ENCODE peak calls at places on chromosomes 11 and 22, in nine cellular contexts. One of them, this sample, is unnamed.

GRCh38 chr22:32583074-32583677 is 108.6 kb downstream of the FBXO7 start:
- DNase-seq in GM23338: no peak
- DNase-seq in upper lobe of right lung: no peak
- DNase-seq in Panc1: no peak
- DNase-seq in heart right ventricle: no peak
- DNase-seq in heart left ventricle: no peak
- DNase-seq in HCT116: no peak
- DNase-seq in BE2C: no peak
- DNase-seq in cardiac muscle cell: no peak
- DNase-seq in this sample: no peak

GRCh38 chr22:42160830-42161696 is 30.5 kb upstream of the CYP2D6 start:
- DNase-seq in Panc1: no peak
- DNase-seq in GM23338: no peak
- DNase-seq in heart right ventricle: no peak
- DNase-seq in HCT116: peak; percentile 34
- DNase-seq in cardiac muscle cell: no peak
- DNase-seq in upper lobe of right lung: no peak
- DNase-seq in heart left ventricle: no peak
- DNase-seq in BE2C: no peak
- DNase-seq in this sample: no peak

GRCh38 chr11:83033972-83034672 is 37.6 kb downstream of the RAB30 start:
- DNase-seq in BE2C: peak; percentile 75
- DNase-seq in Panc1: no peak
- DNase-seq in heart left ventricle: no peak
- DNase-seq in HCT116: no peak
- DNase-seq in GM23338: peak; percentile 31
- DNase-seq in heart right ventricle: peak; percentile 24
- DNase-seq in upper lobe of right lung: no peak
- DNase-seq in cardiac muscle cell: peak; percentile 45
- DNase-seq in this sample: peak; percentile 71

GRCh38 chr11:68340784-68341556 is 28.6 kb downstream of the LRP5 start:
- DNase-seq in GM23338: no peak
- DNase-seq in heart left ventricle: no peak
- DNase-seq in BE2C: no peak
- DNase-seq in Panc1: no peak
- DNase-seq in HCT116: no peak
- DNase-seq in cardiac muscle cell: no peak
- DNase-seq in upper lobe of right lung: no peak
- DNase-seq in heart right ventricle: no peak
- DNase-seq in this sample: no peak

GRCh38 chr11:71284525-71285092 is 32.2 kb upstream of the SHANK2 start:
- DNase-seq in Panc1: no peak
- DNase-seq in cardiac muscle cell: no peak
- DNase-seq in HCT116: no peak
- DNase-seq in BE2C: peak; percentile 34
- DNase-seq in upper lobe of right lung: no peak
- DNase-seq in GM23338: no peak
- DNase-seq in heart right ventricle: no peak
- DNase-seq in heart left ventricle: no peak
- DNase-seq in this sample: no peak

GRCh38 chr22:38176170-38176741 is 5.4 kb downstream of the PLA2G6 start:
- DNase-seq in GM23338: no peak
- DNase-seq in HCT116: no peak
- DNase-seq in heart right ventricle: peak; percentile 80
- DNase-seq in Panc1: no peak
- DNase-seq in heart left ventricle: peak; percentile 84
- DNase-seq in upper lobe of right lung: peak; percentile 81
- DNase-seq in cardiac muscle cell: no peak
- DNase-seq in BE2C: peak; percentile 55
- DNase-seq in this sample: peak; percentile 79

GRCh38 chr11:19094859-19095258 is 22.1 kb upstream of the ZDHHC13 start:
- DNase-seq in upper lobe of right lung: no peak
- DNase-seq in heart left ventricle: no peak
- DNase-seq in heart right ventricle: no peak
- DNase-seq in HCT116: no peak
- DNase-seq in cardiac muscle cell: no peak
- DNase-seq in Panc1: no peak
- DNase-seq in BE2C: no peak
- DNase-seq in GM23338: no peak
- DNase-seq in this sample: no peak

GRCh38 chr11:124204008-124204407 is 20.9 kb downstream of the OR10D3 start:
- DNase-seq in heart left ventricle: no peak
- DNase-seq in heart right ventricle: no peak
- DNase-seq in cardiac muscle cell: no peak
- DNase-seq in Panc1: no peak
- DNase-seq in BE2C: no peak
- DNase-seq in HCT116: no peak
- DNase-seq in upper lobe of right lung: no peak
- DNase-seq in GM23338: peak; percentile 6
- DNase-seq in this sample: no peak

GRCh38 chr22:23219787-23220484 is 39.6 kb downstream of the BCR start:
- DNase-seq in cardiac muscle cell: no peak
- DNase-seq in heart right ventricle: no peak
- DNase-seq in upper lobe of right lung: peak; percentile 77
- DNase-seq in GM23338: no peak
- DNase-seq in Panc1: no peak
- DNase-seq in BE2C: peak; percentile 49
- DNase-seq in heart left ventricle: no peak
- DNase-seq in HCT116: no peak
- DNase-seq in this sample: peak; percentile 79

GRCh38 chr22:22803285-22803853 is 84.2 kb upstream of the IGLL5 start:
- DNase-seq in Panc1: no peak
- DNase-seq in GM23338: no peak
- DNase-seq in BE2C: no peak
- DNase-seq in heart left ventricle: no peak
- DNase-seq in HCT116: no peak
- DNase-seq in cardiac muscle cell: no peak
- DNase-seq in upper lobe of right lung: no peak
- DNase-seq in heart right ventricle: no peak
- DNase-seq in this sample: no peak

GRCh38 chr11:33000181-33000580 is 15.5 kb upstream of the DEPDC7 start:
- DNase-seq in HCT116: no peak
- DNase-seq in heart left ventricle: no peak
- DNase-seq in heart right ventricle: no peak
- DNase-seq in GM23338: no peak
- DNase-seq in cardiac muscle cell: no peak
- DNase-seq in upper lobe of right lung: no peak
- DNase-seq in BE2C: no peak
- DNase-seq in Panc1: no peak
- DNase-seq in this sample: no peak

GRCh38 chr11:19978668-19979518 is 181.4 kb downstream of the DBX1 start:
- DNase-seq in HCT116: peak; percentile 65
- DNase-seq in Panc1: peak; percentile 59
- DNase-seq in heart right ventricle: no peak
- DNase-seq in GM23338: no peak
- DNase-seq in cardiac muscle cell: no peak
- DNase-seq in BE2C: no peak
- DNase-seq in upper lobe of right lung: peak; percentile 68
- DNase-seq in heart left ventricle: no peak
- DNase-seq in this sample: no peak

GRCh38 chr11:50098186-50098725 is 65.6 kb downstream of the OR4C45 start:
- DNase-seq in upper lobe of right lung: no peak
- DNase-seq in cardiac muscle cell: no peak
- DNase-seq in HCT116: no peak
- DNase-seq in heart left ventricle: no peak
- DNase-seq in GM23338: no peak
- DNase-seq in BE2C: no peak
- DNase-seq in Panc1: no peak
- DNase-seq in heart right ventricle: no peak
- DNase-seq in this sample: no peak

GRCh38 chr11:57434640-57435546 is 8.0 kb upstream of the SLC43A3 start:
- DNase-seq in heart right ventricle: no peak
- DNase-seq in BE2C: no peak
- DNase-seq in cardiac muscle cell: no peak
- DNase-seq in heart left ventricle: no peak
- DNase-seq in Panc1: no peak
- DNase-seq in GM23338: no peak
- DNase-seq in upper lobe of right lung: no peak
- DNase-seq in HCT116: no peak
- DNase-seq in this sample: no peak

GRCh38 chr11:48125866-48126265 is 90.7 kb upstream of the OR4B1 start:
- DNase-seq in heart right ventricle: no peak
- DNase-seq in heart left ventricle: no peak
- DNase-seq in Panc1: no peak
- DNase-seq in BE2C: no peak
- DNase-seq in cardiac muscle cell: no peak
- DNase-seq in HCT116: no peak
- DNase-seq in upper lobe of right lung: no peak
- DNase-seq in GM23338: no peak
- DNase-seq in this sample: no peak

GRCh38 chr11:115321602-115322289 is 182.5 kb downstream of the CADM1 start:
- DNase-seq in heart right ventricle: no peak
- DNase-seq in cardiac muscle cell: no peak
- DNase-seq in upper lobe of right lung: no peak
- DNase-seq in BE2C: no peak
- DNase-seq in heart left ventricle: no peak
- DNase-seq in HCT116: no peak
- DNase-seq in Panc1: no peak
- DNase-seq in GM23338: no peak
- DNase-seq in this sample: no peak

GRCh38 chr11:75330279-75330678 is 21.2 kb downstream of the ARRB1 start:
- DNase-seq in heart right ventricle: no peak
- DNase-seq in heart left ventricle: no peak
- DNase-seq in cardiac muscle cell: no peak
- DNase-seq in BE2C: no peak
- DNase-seq in Panc1: no peak
- DNase-seq in HCT116: no peak
- DNase-seq in upper lobe of right lung: no peak
- DNase-seq in GM23338: no peak
- DNase-seq in this sample: no peak
- H3K4me1 ChIP-seq in heart right ventricle: peaks cover 7% of the 10 kb centered on the region
- H3K4me1 ChIP-seq in heart left ventricle: peaks cover 32% of the 10 kb centered on the region
- H3K4me1 ChIP-seq in cardiac muscle cell: no peaks in the 10 kb centered on the region
- H3K4me1 ChIP-seq in BE2C: peaks cover 34% of the 10 kb centered on the region
- H3K4me1 ChIP-seq in Panc1: peaks cover 83% of the 10 kb centered on the region
- H3K4me1 ChIP-seq in HCT116: peaks cover 37% of the 10 kb centered on the region
- H3K4me1 ChIP-seq in upper lobe of right lung: peaks cover 76% of the 10 kb centered on the region
- H3K4me1 ChIP-seq in GM23338: peaks cover 48% of the 10 kb centered on the region
- H3K4me1 ChIP-seq in this sample: peaks cover 11% of the 10 kb centered on the region

GRCh38 chr22:35493074-35493473 is 47.6 kb upstream of the RASD2 start:
- DNase-seq in upper lobe of right lung: no peak
- DNase-seq in cardiac muscle cell: no peak
- DNase-seq in Panc1: no peak
- DNase-seq in BE2C: no peak
- DNase-seq in heart left ventricle: no peak
- DNase-seq in HCT116: no peak
- DNase-seq in heart right ventricle: no peak
- DNase-seq in GM23338: no peak
- DNase-seq in this sample: no peak
- H3K27me3 ChIP-seq in upper lobe of right lung: no peaks in the 10 kb centered on the region
- H3K27me3 ChIP-seq in cardiac muscle cell: peaks cover 9% of the 10 kb centered on the region
- H3K27me3 ChIP-seq in Panc1: no peaks in the 10 kb centered on the region
- H3K27me3 ChIP-seq in BE2C: no peaks in the 10 kb centered on the region
- H3K27me3 ChIP-seq in heart left ventricle: no peaks in the 10 kb centered on the region
- H3K27me3 ChIP-seq in HCT116: no peaks in the 10 kb centered on the region
- H3K27me3 ChIP-seq in heart right ventricle: no peaks in the 10 kb centered on the region
- H3K27me3 ChIP-seq in GM23338: no peaks in the 10 kb centered on the region
- H3K27me3 ChIP-seq in this sample: no peaks in the 10 kb centered on the region

DNA sequence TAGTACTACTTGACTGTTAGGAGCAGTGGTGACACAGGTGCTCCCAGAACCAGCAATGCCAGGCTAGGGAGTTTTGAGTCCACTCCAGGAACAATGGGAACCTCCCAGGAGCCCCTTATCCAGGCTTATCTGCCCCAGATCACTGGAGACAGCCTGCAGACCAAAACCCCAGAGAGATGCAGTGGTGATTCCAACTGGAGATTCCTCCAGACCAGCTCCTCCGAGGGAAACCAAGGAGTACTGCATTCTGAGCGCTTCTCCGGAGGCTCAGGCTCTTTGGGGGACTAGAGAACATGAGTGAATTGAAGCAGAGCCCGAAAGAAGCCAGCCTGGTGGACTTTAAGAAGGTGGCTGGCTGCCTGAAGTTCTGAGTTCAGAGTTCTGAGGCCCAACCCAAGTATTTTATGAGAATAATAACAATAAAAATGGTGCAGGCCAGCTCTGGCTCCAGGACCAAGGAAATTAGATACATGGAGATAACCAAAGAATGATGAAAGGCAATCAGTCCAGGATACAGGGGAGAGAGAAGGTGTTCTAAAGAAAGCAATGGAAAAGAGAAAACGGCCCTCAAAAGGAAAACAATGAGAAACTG is 1.3 kb upstream of the TMEM25 start:
- DNase-seq in heart right ventricle: no peak
- DNase-seq in heart left ventricle: no peak
- DNase-seq in upper lobe of right lung: no peak
- DNase-seq in cardiac muscle cell: no peak
- DNase-seq in Panc1: no peak
- DNase-seq in GM23338: peak; percentile 51
- DNase-seq in BE2C: no peak
- DNase-seq in HCT116: no peak
- DNase-seq in this sample: no peak
- TF ChIP-seq CTCF in heart right ventricle: no peak
- TF ChIP-seq CTCF in heart left ventricle: no peak
- TF ChIP-seq CTCF in upper lobe of right lung: no peak
- TF ChIP-seq CTCF in cardiac muscle cell: no peak
- TF ChIP-seq CTCF in Panc1: no peak
- TF ChIP-seq CTCF in GM23338: no peak
- TF ChIP-seq CTCF in BE2C: no peak
- TF ChIP-seq CTCF in HCT116: peak; percentile 2
- TF ChIP-seq CTCF in this sample: no peak

DNA sequence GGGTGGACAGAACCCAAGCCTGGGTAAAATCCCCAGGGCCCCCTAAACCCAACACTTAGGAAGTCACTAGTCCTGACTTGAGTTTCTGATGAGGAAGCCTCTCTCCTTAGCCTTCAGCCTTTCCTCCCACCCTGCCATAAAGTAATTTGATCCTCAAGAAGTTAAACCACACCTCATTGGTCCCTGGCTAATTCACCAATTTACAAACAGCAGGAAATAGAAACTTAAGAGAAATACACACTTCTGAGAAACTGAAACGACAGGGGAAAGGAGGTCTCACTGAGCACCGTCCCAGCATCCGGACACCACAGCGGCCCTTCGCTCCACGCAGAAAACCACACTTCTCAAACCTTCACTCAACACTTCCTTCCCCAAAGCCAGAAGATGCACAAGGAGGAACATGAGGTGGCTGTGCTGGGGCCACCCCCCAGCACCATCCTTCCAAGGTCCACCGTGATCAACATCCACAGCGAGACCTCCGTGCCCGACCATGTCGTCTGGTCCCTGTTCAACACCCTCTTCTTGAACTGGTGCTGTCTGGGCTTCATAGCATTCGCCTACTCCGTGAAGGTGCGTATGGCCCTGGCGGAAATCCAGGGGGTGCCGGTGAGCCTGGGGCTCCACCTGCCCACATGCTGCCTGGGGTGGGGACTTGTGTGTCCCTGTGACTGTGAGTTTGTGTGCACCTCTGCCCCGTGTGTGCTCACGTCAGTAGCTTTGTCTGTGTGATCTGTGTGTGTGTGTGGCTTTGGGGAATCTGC is at the start of gene IFITM1:
- DNase-seq in Panc1: no peak
- DNase-seq in cardiac muscle cell: peak; percentile 72
- DNase-seq in BE2C: no peak
- DNase-seq in heart right ventricle: peak; percentile 22
- DNase-seq in GM23338: peak; percentile 87
- DNase-seq in HCT116: no peak
- DNase-seq in upper lobe of right lung: peak; percentile 73
- DNase-seq in heart left ventricle: peak; percentile 65
- DNase-seq in this sample: no peak
- H3K4me1 ChIP-seq in Panc1: peaks cover 63% of the 10 kb centered on the region
- H3K4me1 ChIP-seq in cardiac muscle cell: peaks cover 19% of the 10 kb centered on the region
- H3K4me1 ChIP-seq in BE2C: no peaks in the 10 kb centered on the region
- H3K4me1 ChIP-seq in heart right ventricle: peaks cover 32% of the 10 kb centered on the region
- H3K4me1 ChIP-seq in GM23338: peaks cover 54% of the 10 kb centered on the region
- H3K4me1 ChIP-seq in HCT116: peaks cover 21% of the 10 kb centered on the region
- H3K4me1 ChIP-seq in upper lobe of right lung: peaks cover 36% of the 10 kb centered on the region
- H3K4me1 ChIP-seq in heart left ventricle: peaks cover 22% of the 10 kb centered on the region
- H3K4me1 ChIP-seq in this sample: peaks cover 38% of the 10 kb centered on the region

GRCh38 chr11:62599909-62600308 is 1.8 kb downstream of the MTA2 start:
- DNase-seq in HCT116: no peak
- DNase-seq in heart right ventricle: no peak
- DNase-seq in GM23338: no peak
- DNase-seq in Panc1: no peak
- DNase-seq in cardiac muscle cell: no peak
- DNase-seq in upper lobe of right lung: no peak
- DNase-seq in heart left ventricle: no peak
- DNase-seq in BE2C: no peak
- DNase-seq in this sample: no peak
- H3K27me3 ChIP-seq in HCT116: no peaks in the 10 kb centered on the region
- H3K27me3 ChIP-seq in heart right ventricle: no peaks in the 10 kb centered on the region
- H3K27me3 ChIP-seq in GM23338: peaks cover 42% of the 10 kb centered on the region
- H3K27me3 ChIP-seq in Panc1: no peaks in the 10 kb centered on the region
- H3K27me3 ChIP-seq in cardiac muscle cell: no peaks in the 10 kb centered on the region
- H3K27me3 ChIP-seq in upper lobe of right lung: no peaks in the 10 kb centered on the region
- H3K27me3 ChIP-seq in heart left ventricle: no peaks in the 10 kb centered on the region
- H3K27me3 ChIP-seq in BE2C: no peaks in the 10 kb centered on the region
- H3K27me3 ChIP-seq in this sample: no peaks in the 10 kb centered on the region

This sample was measured in tibial artery.